ENCODE peak calls at places on chromosomes 13 and 19, in eight cellular contexts. B is astrocyte of the cerebellum, R is left ventricle myocardium superior, P is nephron progenitor cell, E is naive B cell, U is hippocampal formation, J is HT1080, K is fibroblast of villous mesenchyme. C is an unnamed sample.

GRCh38 chr19:56760842-56761241 is 79.7 kb downstream of the PEG3 start:
- DNase-seq in B (no peak), R (no peak), P (no peak), E (no peak), U (no peak), J (no peak), K (no peak), C (no peak)

GRCh38 chr19:48874309-48875135 is 2.3 kb downstream of the PPP1R15A start:
- DNase-seq in B (no peak), R (peak; percentile 64), P (no peak), E (peak; percentile 22), U (no peak), J (peak; percentile 95), K (peak; percentile 54), C (peak; percentile 81)

GRCh38 chr13:30172593-30173300 is 134.6 kb downstream of the KATNAL1 start:
- DNase-seq in B (no peak), R (no peak), P (no peak), E (no peak), U (no peak), J (no peak), K (peak; percentile 59), C (no peak)

GRCh38 chr13:65836066-65836465 is 1394.1 kb downstream of the PCDH9 start:
- DNase-seq in B (no peak), R (no peak), P (no peak), E (no peak), U (no peak), J (no peak), K (no peak), C (no peak)

GRCh38 chr13:44259045-44260042 is 114.3 kb upstream of the SERP2 start:
- DNase-seq in B (no peak), R (no peak), P (no peak), E (peak; percentile 86), U (no peak), J (peak; percentile 87), K (peak; percentile 55), C (peak; percentile 78)

GRCh38 chr13:20583803-20584293 is 16.9 kb downstream of the IFT88 start:
- DNase-seq in B (no peak), R (no peak), P (no peak), E (no peak), U (no peak), J (no peak), K (no peak), C (no peak)

GRCh38 chr19:11659612-11660011 is 62.3 kb downstream of the ZNF627 start:
- DNase-seq in B (no peak), R (no peak), P (no peak), E (no peak), U (no peak), J (no peak), K (peak; percentile 15), C (peak; percentile 9)

GRCh38 chr13:42028113-42028799 is 20.2 kb upstream of the DGKH start:
- DNase-seq in B (no peak), R (no peak), P (no peak), E (no peak), U (no peak), J (no peak), K (no peak), C (peak; percentile 28)

GRCh38 chr13:41520016-41520698 is 62.8 kb downstream of the RGCC start:
- DNase-seq in B (no peak), R (no peak), P (no peak), E (no peak), U (no peak), J (no peak), K (peak; percentile 27), C (no peak)

GRCh38 chr19:32676186-32676894 is 692 bp downstream of the RGS9BP start:
- DNase-seq in B (no peak), R (peak; percentile 46), P (peak; percentile 40), E (peak; percentile 20), U (no peak), J (no peak), K (no peak), C (no peak)

GRCh38 chr19:2636897-2637683 is 65.4 kb downstream of the GNG7 start:
- DNase-seq in B (no peak), R (peak; percentile 80), P (peak; percentile 83), E (peak; percentile 75), U (peak; percentile 32), J (peak; percentile 34), K (peak; percentile 46), C (peak; percentile 47)

GRCh38 chr19:18322318-18322758 is 538 bp downstream of the LSM4 start:
- DNase-seq in B (no peak), R (no peak), P (peak; percentile 57), E (no peak), U (no peak), J (peak; percentile 61), K (peak; percentile 77), C (peak; percentile 65)

GRCh38 chr13:49295231-49295630 is 47.5 kb downstream of the CDADC1 start:
- DNase-seq in B (no peak), R (no peak), P (no peak), E (no peak), U (no peak), J (no peak), K (no peak), C (no peak)

GRCh38 chr13:64556391-64556790 is 2673.7 kb downstream of the PCDH9 start:
- DNase-seq in B (peak; percentile 13), R (no peak), P (no peak), E (no peak), U (no peak), J (no peak), K (no peak), C (no peak)

GRCh38 chr19:18587962-18588610 is 512 bp upstream of the REX1BD start:
- DNase-seq in B (no peak), R (no peak), P (no peak), E (no peak), U (no peak), J (no peak), K (no peak), C (no peak)